ENCODE peak calls at places on chromosome 18, in four cellular contexts. E, H, Q and G are unnamed samples.
A peak's percentile ranks its signal among the peaks of the same experiment; 100 is the strongest.

GRCh38 chr18:46946656-46947282 is 29.4 kb downstream of the KATNAL2 start:
- DNase-seq in E (peak; percentile 89), H (peak; percentile 45), Q (peak; percentile 91), G (peak; percentile 85)

GRCh38 chr18:74515620-74516231 is 18.6 kb upstream of the CNDP1 start:
- DNase-seq in E (peak; percentile 23), H (no peak), Q (no peak), G (no peak)

GRCh38 chr18:24488824-24489493 is 28.5 kb downstream of the HRH4 start:
- DNase-seq in E (peak; percentile 16), H (no peak), Q (peak; percentile 51), G (peak; percentile 62)

GRCh38 chr18:75127143-75128021 is 81.6 kb downstream of the PTGR3 start:
- DNase-seq in E (no peak), H (no peak), Q (no peak), G (no peak)

GRCh38 chr18:46322411-46322891 is 218.3 kb downstream of the HAUS1 start:
- DNase-seq in E (peak; percentile 47), H (no peak), Q (no peak), G (no peak)

GRCh38 chr18:60446821-60447220 is 74.2 kb upstream of the MC4R start:
- DNase-seq in E (no peak), H (no peak), Q (peak; percentile 26), G (no peak)

GRCh38 chr18:3177902-3178687 is 41.7 kb downstream of the MYOM1 start:
- DNase-seq in E (no peak), H (no peak), Q (no peak), G (no peak)

GRCh38 chr18:58579561-58580047 is 49.3 kb downstream of the ALPK2 start:
- DNase-seq in E (no peak), H (peak; percentile 71), Q (peak; percentile 83), G (peak; percentile 57)

GRCh38 chr18:73409242-73409641 is 541.5 kb upstream of the NETO1 start:
- DNase-seq in E (no peak), H (no peak), Q (peak; percentile 51), G (peak; percentile 32)

GRCh38 chr18:9719421-9719981 is 11.4 kb downstream of the RAB31 start:
- DNase-seq in E (peak; percentile 83), H (peak; percentile 26), Q (peak; percentile 93), G (peak; percentile 88)

GRCh38 chr18:49625021-49625691 is 63.3 kb downstream of the LIPG start:
- DNase-seq in E (no peak), H (peak; percentile 27), Q (peak; percentile 51), G (no peak)

GRCh38 chr18:63831080-63831788 is 56.0 kb downstream of the SERPINB7 start:
- DNase-seq in E (peak; percentile 76), H (no peak), Q (peak; percentile 83), G (peak; percentile 13)

GRCh38 chr18:49656098-49656591 is 94.3 kb downstream of the LIPG start:
- DNase-seq in E (peak; percentile 99), H (no peak), Q (peak; percentile 90), G (no peak)

GRCh38 chr18:76064998-76065397 is 430.0 kb downstream of the ZNF516 start:
- DNase-seq in E (no peak), H (no peak), Q (no peak), G (no peak)

GRCh38 chr18:62388855-62389760 is 64.0 kb downstream of the TNFRSF11A start:
- DNase-seq in E (peak; percentile 27), H (no peak), Q (no peak), G (peak; percentile 6)
- H3K4me3 ChIP-seq in E (no peak overlapping the region), H (no peak overlapping the region), Q (no peak overlapping the region), G (no peak overlapping the region)

GRCh38 chr18:8366070-8366469 is 243.2 kb upstream of the RAB12 start:
- DNase-seq in E (no peak), H (no peak), Q (no peak), G (no peak)

GRCh38 chr18:8365528-8365927 is 243.7 kb upstream of the RAB12 start:
- DNase-seq in E (no peak), H (no peak), Q (no peak), G (no peak)

GRCh38 chr18:8366656-8367055 is 242.6 kb upstream of the RAB12 start:
- DNase-seq in E (no peak), H (no peak), Q (no peak), G (no peak)

GRCh38 chr18:8368490-8369217 is 240.6 kb upstream of the RAB12 start:
- DNase-seq in E (no peak), H (no peak), Q (peak; percentile 14), G (no peak)

GRCh38 chr18:8367217-8367988 is 241.8 kb upstream of the RAB12 start:
- DNase-seq in E (no peak), H (no peak), Q (peak; percentile 18), G (peak; percentile 18)
- H3K4me3 ChIP-seq in E (peak overlapping the region; percentile 30), H (peak overlapping the region; percentile 35), Q (peak overlapping the region; percentile 1), G (peak overlapping the region; percentile 28)

GRCh38 chr18:36745219-36745975 is 83.4 kb downstream of the TPGS2 start:
- DNase-seq in E (peak; percentile 70), H (no peak), Q (no peak), G (no peak)
- H3K4me3 ChIP-seq in E (no peak overlapping the region), H (no peak overlapping the region), Q (no peak overlapping the region), G (no peak overlapping the region)

GRCh38 chr18:79608069-79608468 is 71.5 kb upstream of the CTDP1 start:
- DNase-seq in E (no peak), H (no peak), Q (no peak), G (no peak)
- H3K4me3 ChIP-seq in E (no peak overlapping the region), H (no peak overlapping the region), Q (no peak overlapping the region), G (no peak overlapping the region)

GRCh38 chr18:7958081-7958896 is 391.2 kb downstream of the PTPRM start:
- DNase-seq in E (no peak), H (no peak), Q (peak; percentile 44), G (peak; percentile 49)

GRCh38 chr18:7957297-7957696 is 390.2 kb downstream of the PTPRM start:
- DNase-seq in E (no peak), H (no peak), Q (no peak), G (no peak)

GRCh38 chr18:7954229-7954628 is 387.1 kb downstream of the PTPRM start:
- DNase-seq in E (no peak), H (no peak), Q (peak; percentile 37), G (peak; percentile 58)

GRCh38 chr18:7955175-7955574 is 388.1 kb downstream of the PTPRM start:
- DNase-seq in E (no peak), H (no peak), Q (no peak), G (no peak)

DNA sequence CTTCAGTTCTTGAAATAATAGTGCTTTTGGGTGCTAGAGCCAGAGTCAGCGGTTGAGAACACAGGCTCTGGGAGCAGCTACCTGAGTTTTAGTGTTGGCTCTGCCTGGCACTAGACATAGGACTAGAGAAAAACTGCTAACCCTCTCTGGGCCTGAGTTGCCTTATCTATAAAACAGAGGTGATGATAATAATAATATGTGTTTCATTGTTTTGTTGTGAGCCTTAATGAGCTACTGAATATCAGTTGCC is 391.7 kb downstream of the PTPRM start:
- DNase-seq in E (no peak), H (no peak), Q (no peak), G (no peak)
- H3K4me3 ChIP-seq in E (no peak overlapping the region), H (no peak overlapping the region), Q (no peak overlapping the region), G (peak overlapping the region; percentile 35)

GRCh38 chr18:55301836-55302235 is 286.2 kb downstream of the TCF4 start:
- DNase-seq in E (no peak), H (no peak), Q (peak; percentile 36), G (no peak)
- H3K4me3 ChIP-seq in E (no peak overlapping the region), H (no peak overlapping the region), Q (no peak overlapping the region), G (no peak overlapping the region)